ENCODE peak calls at places on chromosomes 2 and 18, in eight cellular contexts. D, M, X, U, I, A, S and R are unnamed samples.

GRCh38 chr2:239459581-239459980 is 58.8 kb upstream of the HDAC4 start:
- DNase-seq in D (no peak), S (no peak), A (no peak), M (no peak), X (no peak), U (no peak), I (no peak), R (no peak)

GRCh38 chr2:182784058-182784706 is 68.1 kb downstream of the DNAJC10 start:
- DNase-seq in D (no peak), S (no peak), I (no peak), X (no peak), M (no peak), U (no peak), A (no peak), R (no peak)

GRCh38 chr18:8307960-8308359 is 301.3 kb upstream of the RAB12 start:
- DNase-seq in M (no peak), S (no peak), D (no peak), X (no peak), U (no peak), A (no peak), I (no peak), R (no peak)

GRCh38 chr2:109246616-109247015 is 117.6 kb downstream of the SH3RF3 start:
- DNase-seq in S (no peak), M (no peak), D (no peak), I (no peak), A (no peak), X (no peak), U (no peak), R (no peak)

GRCh38 chr2:239756392-239757153 is 268.6 kb downstream of the NDUFA10 start:
- DNase-seq in S (no peak), M (no peak), X (no peak), I (no peak), D (peak; percentile 6), A (no peak), U (no peak), R (no peak)

GRCh38 chr2:182186132-182186735 is 200.6 kb downstream of the PPP1R1C start:
- DNase-seq in U (peak; percentile 51), D (peak; percentile 34), A (peak; percentile 31), X (peak; percentile 86), M (peak; percentile 13), I (peak; percentile 33), S (peak; percentile 17), R (peak; percentile 34)

GRCh38 chr2:45849491-45850283 is 198.2 kb downstream of the PRKCE start:
- DNase-seq in S (peak; percentile 77), I (no peak), U (peak; percentile 94), A (no peak), D (peak; percentile 72), X (peak; percentile 46), M (no peak), R (no peak)

GRCh38 chr18:68455229-68455603 is 259.7 kb downstream of the TMX3 start:
- DNase-seq in I (no peak), M (no peak), A (no peak), S (no peak), U (no peak), D (no peak), X (no peak), R (no peak)

GRCh38 chr2:174931724-174932123 is 73.5 kb downstream of the CHN1 start:
- DNase-seq in U (peak; percentile 30), M (no peak), A (no peak), S (peak; percentile 27), I (no peak), X (peak; percentile 14), D (peak; percentile 90), R (no peak)

GRCh38 chr18:46422552-46423055 is 234.4 kb downstream of the LOXHD1 start:
- DNase-seq in S (no peak), A (no peak), I (no peak), X (no peak), U (no peak), D (no peak), M (no peak), R (no peak)

GRCh38 chr2:18750662-18751554 is 161.5 kb upstream of the NT5C1B start:
- DNase-seq in M (no peak), S (peak; percentile 23), X (peak; percentile 38), D (peak; percentile 55), A (no peak), U (peak; percentile 71), I (no peak), R (no peak)

GRCh38 chr2:37582911-37583310 is 88.5 kb downstream of the CDC42EP3 start:
- DNase-seq in M (no peak), X (no peak), S (no peak), D (no peak), A (no peak), I (no peak), U (peak; percentile 68), R (no peak)

GRCh38 chr2:176140520-176141317 is 10.6 kb upstream of the HOXD4 start:
- DNase-seq in M (peak; percentile 95), S (peak; percentile 53), D (peak; percentile 46), X (peak; percentile 85), A (peak; percentile 60), I (peak; percentile 84), U (peak; percentile 89), R (peak; percentile 93)

GRCh38 chr18:75076286-75076685 is 132.7 kb downstream of the PTGR3 start:
- DNase-seq in A (no peak), M (no peak), I (no peak), S (no peak), D (no peak), X (no peak), U (no peak), R (no peak)

GRCh38 chr2:227529871-227530270 is 57.9 kb downstream of the AGFG1 start:
- DNase-seq in S (no peak), M (no peak), I (no peak), U (no peak), D (no peak), A (no peak), X (no peak), R (no peak)

GRCh38 chr18:26549103-26549485 is 741 bp upstream of the KCTD1 start:
- DNase-seq in I (peak; percentile 48), A (no peak), S (peak; percentile 79), U (peak; percentile 74), M (no peak), D (peak; percentile 31), X (peak; percentile 46), R (no peak)

GRCh38 chr2:237411683-237412349 is 2.1 kb downstream of the COL6A3 start:
- DNase-seq in M (no peak), I (no peak), U (peak; percentile 68), S (no peak), X (no peak), A (no peak), D (peak; percentile 70), R (no peak)

GRCh38 chr18:45386256-45386655 is 229.0 kb upstream of the SLC14A2 start:
- DNase-seq in U (peak; percentile 48), D (peak; percentile 8), A (peak; percentile 27), S (no peak), X (peak; percentile 38), M (peak; percentile 5), I (peak; percentile 52), R (peak; percentile 81)

GRCh38 chr2:190879474-190880373 is 897 bp upstream of the GLS start:
- DNase-seq in A (no peak), M (no peak), D (no peak), X (no peak), I (no peak), S (no peak), U (peak; percentile 77), R (no peak)

GRCh38 chr2:44793322-44793870 is 148.1 kb upstream of the SIX3 start:
- DNase-seq in A (no peak), D (peak; percentile 14), M (no peak), X (peak; percentile 61), S (peak; percentile 29), I (no peak), U (peak; percentile 48), R (peak; percentile 69)

GRCh38 chr2:218890369-218890768 is 9.7 kb downstream of the WNT10A start:
- DNase-seq in A (no peak), X (no peak), D (no peak), M (no peak), S (no peak), U (no peak), I (no peak), R (no peak)

DNA sequence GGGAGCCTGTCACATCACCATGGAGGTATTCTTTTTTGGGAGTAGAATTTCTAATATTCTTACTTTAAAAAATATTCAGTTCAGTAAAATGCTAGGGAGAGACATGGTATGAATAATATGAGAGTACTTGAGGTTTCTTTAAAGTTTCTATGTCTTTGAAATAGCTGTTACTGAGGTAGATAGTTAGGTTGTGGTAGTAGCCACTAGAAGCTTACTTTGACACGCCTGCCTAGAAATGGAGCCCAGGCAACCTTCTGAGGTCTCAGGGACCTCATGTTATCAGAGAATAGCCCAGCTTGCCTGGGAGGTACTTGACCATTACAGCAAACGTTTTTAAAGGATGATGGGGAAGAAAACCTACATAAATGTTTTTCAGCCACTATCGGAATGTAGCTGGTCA is 131.2 kb downstream of the AGPS start:
- DNase-seq in X (no peak), U (no peak), I (no peak), M (no peak), A (no peak), D (no peak), S (no peak), R (no peak)
- H3K36me3 ChIP-seq in X (peaks cover 4% of the 10 kb centered on the region), U (peaks cover 5% of the 10 kb centered on the region), I (peaks cover 57% of the 10 kb centered on the region), M (peaks cover 48% of the 10 kb centered on the region), A (peaks cover 74% of the 10 kb centered on the region), D (peaks cover 1% of the 10 kb centered on the region), S (no peaks in the 10 kb centered on the region), R (no peaks in the 10 kb centered on the region)

DNA sequence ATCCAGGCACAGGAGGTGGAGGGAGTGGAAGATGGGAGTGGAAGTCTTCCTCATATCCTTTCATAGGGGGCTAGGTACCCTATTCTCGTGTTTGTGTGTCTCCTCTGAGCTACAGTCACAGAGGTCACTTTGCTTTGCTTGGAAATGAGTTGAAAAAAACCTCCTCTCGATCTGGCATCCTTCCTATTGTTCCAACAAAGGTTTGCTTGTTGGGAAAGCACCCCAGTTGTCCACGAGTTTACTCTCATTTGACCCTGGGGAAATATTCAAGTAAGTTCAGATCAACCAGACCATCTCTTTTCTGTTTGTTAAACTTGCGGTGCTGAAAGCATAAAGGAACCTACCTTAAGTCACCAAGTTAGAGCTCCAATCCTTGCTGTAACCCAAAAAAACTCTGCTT is 59.3 kb downstream of the ARHGEF33 start:
- DNase-seq in X (no peak), A (peak; percentile 76), S (no peak), U (no peak), I (no peak), D (no peak), M (no peak), R (no peak)
- H2AFZ ChIP-seq in X (no peak overlapping the region), A (peak overlapping the region; percentile 55), S (no peak overlapping the region), U (no peak overlapping the region), I (peak overlapping the region; percentile 4), D (no peak overlapping the region), M (no peak overlapping the region), R (peak overlapping the region; percentile 30)

GRCh38 chr2:32464441-32464840 is 107.6 kb downstream of the BIRC6 start:
- DNase-seq in D (peak; percentile 17), M (no peak), I (no peak), U (peak; percentile 16), X (no peak), A (no peak), S (no peak), R (no peak)
- H3K36me3 ChIP-seq in D (peaks cover 31% of the 10 kb centered on the region), M (peaks cover 63% of the 10 kb centered on the region), I (peaks cover 76% of the 10 kb centered on the region), U (peaks cover 63% of the 10 kb centered on the region), X (peaks cover 41% of the 10 kb centered on the region), A (peaks cover 58% of the 10 kb centered on the region), S (peaks cover 25% of the 10 kb centered on the region), R (peaks cover 6% of the 10 kb centered on the region)

DNA sequence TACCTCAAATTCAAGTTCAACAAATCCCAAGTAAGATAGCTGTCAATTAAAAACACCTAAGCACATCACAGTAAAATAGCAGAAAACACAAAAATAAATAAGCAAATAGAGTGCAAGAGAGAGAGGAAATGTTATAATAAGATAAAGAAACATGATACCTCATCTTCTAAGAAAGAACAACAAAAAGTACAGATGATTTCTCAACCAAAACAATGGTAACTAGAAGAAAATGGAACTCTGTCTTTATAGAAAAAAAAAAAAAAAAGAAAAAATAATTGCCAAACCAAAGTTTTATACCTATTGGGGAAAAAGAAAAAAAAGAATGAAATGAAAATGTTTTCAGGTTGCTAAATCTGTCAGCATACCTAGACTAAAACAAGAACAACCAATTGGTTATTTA is 1253.5 kb upstream of the CDH2 start:
- DNase-seq in X (peak; percentile 4), U (peak; percentile 6), D (peak; percentile 5), M (no peak), A (no peak), I (no peak), S (no peak), R (no peak)
- H2AFZ ChIP-seq in X (no peak overlapping the region), U (no peak overlapping the region), D (no peak overlapping the region), M (no peak overlapping the region), A (no peak overlapping the region), I (no peak overlapping the region), S (no peak overlapping the region), R (no peak overlapping the region)